ENCODE peak calls at places on chromosome 4, in seven cellular contexts. Q is H9, S is IMR-90, D is neuronal stem cell, Z is mesenchymal stem cell, X is H1, H is trophoblast cell. R is an unnamed sample.
A peak's percentile ranks its signal among the peaks of the same experiment; 100 is the strongest.

GRCh38 chr4:145177906-145178538 is 2.4 kb downstream of the OTUD4 start:
- DNase-seq in Q (no peak), S (peak; percentile 45), D (no peak), Z (peak; percentile 54), X (no peak), H (no peak), R (peak; percentile 41)

GRCh38 chr4:26804451-26804850 is 56.2 kb upstream of the STIM2 start:
- DNase-seq in Q (peak; percentile 27), S (no peak), D (no peak), Z (no peak), X (no peak), H (no peak), R (no peak)

GRCh38 chr4:177047851-177048174 is 255.1 kb upstream of the VEGFC start:
- DNase-seq in Q (no peak), S (peak; percentile 55), D (no peak), Z (no peak), X (no peak), H (no peak), R (no peak)

GRCh38 chr4:7322166-7322991 is 112.4 kb downstream of the PSAPL1 start:
- DNase-seq in Q (peak; percentile 49), S (no peak), D (no peak), Z (no peak), X (no peak), H (no peak), R (peak; percentile 28)

GRCh38 chr4:136637071-136637777 is 895.1 kb downstream of the PCDH18 start:
- DNase-seq in Q (peak; percentile 53), S (peak; percentile 4), D (peak; percentile 37), Z (peak; percentile 12), X (peak; percentile 73), H (no peak), R (peak; percentile 70)

GRCh38 chr4:148443550-148444295 is 1.5 kb upstream of the NR3C2 start:
- DNase-seq in Q (no peak), S (no peak), D (peak; percentile 29), Z (peak; percentile 5), X (peak; percentile 67), H (no peak), R (peak; percentile 6)

GRCh38 chr4:166622425-166622977 is 611.8 kb downstream of the SPOCK3 start:
- DNase-seq in Q (no peak), S (no peak), D (no peak), Z (no peak), X (no peak), H (no peak), R (no peak)

GRCh38 chr4:54091637-54092404 is 8.1 kb upstream of the GSX2 start:
- DNase-seq in Q (peak; percentile 36), S (peak; percentile 70), D (no peak), Z (peak; percentile 85), X (peak; percentile 52), H (peak; percentile 51), R (no peak)

GRCh38 chr4:53676402-53676871 is 85.2 kb upstream of the LNX1 start:
- DNase-seq in Q (no peak), S (peak; percentile 74), D (no peak), Z (peak; percentile 76), X (no peak), H (no peak), R (no peak)

GRCh38 chr4:54658321-54659093 is 750 bp downstream of the KIT start:
- DNase-seq in Q (peak; percentile 54), S (peak; percentile 36), D (peak; percentile 52), Z (peak; percentile 67), X (peak; percentile 78), H (peak; percentile 35), R (peak; percentile 75)

GRCh38 chr4:175784986-175785525 is 27.0 kb downstream of the GPM6A start:
- DNase-seq in Q (no peak), S (no peak), D (no peak), Z (no peak), X (no peak), H (no peak), R (no peak)

GRCh38 chr4:167943872-167944505 is 148.3 kb upstream of the ANXA10 start:
- DNase-seq in Q (no peak), S (no peak), D (no peak), Z (no peak), X (no peak), H (no peak), R (no peak)

GRCh38 chr4:169051936-169052335 is 41.9 kb upstream of the CBR4 start:
- DNase-seq in Q (no peak), S (no peak), D (no peak), Z (no peak), X (no peak), H (no peak), R (no peak)

GRCh38 chr4:169047967-169048366 is 37.9 kb upstream of the CBR4 start:
- DNase-seq in Q (no peak), S (no peak), D (no peak), Z (no peak), X (no peak), H (no peak), R (no peak)

GRCh38 chr4:169048867-169049266 is 38.8 kb upstream of the CBR4 start:
- DNase-seq in Q (no peak), S (no peak), D (no peak), Z (no peak), X (no peak), H (no peak), R (no peak)

GRCh38 chr4:169051331-169051730 is 41.3 kb upstream of the CBR4 start:
- DNase-seq in Q (no peak), S (no peak), D (no peak), Z (no peak), X (no peak), H (no peak), R (no peak)

GRCh38 chr4:169050308-169050707 is 40.3 kb upstream of the CBR4 start:
- DNase-seq in Q (no peak), S (no peak), D (no peak), Z (no peak), X (no peak), H (no peak), R (peak; percentile 34)
- H2BK5ac ChIP-seq in Q (no peak overlapping the region), S (no peak overlapping the region), D (no peak overlapping the region), Z (no peak overlapping the region), X (no peak overlapping the region), H (no peak overlapping the region), R (no peak overlapping the region)

DNA sequence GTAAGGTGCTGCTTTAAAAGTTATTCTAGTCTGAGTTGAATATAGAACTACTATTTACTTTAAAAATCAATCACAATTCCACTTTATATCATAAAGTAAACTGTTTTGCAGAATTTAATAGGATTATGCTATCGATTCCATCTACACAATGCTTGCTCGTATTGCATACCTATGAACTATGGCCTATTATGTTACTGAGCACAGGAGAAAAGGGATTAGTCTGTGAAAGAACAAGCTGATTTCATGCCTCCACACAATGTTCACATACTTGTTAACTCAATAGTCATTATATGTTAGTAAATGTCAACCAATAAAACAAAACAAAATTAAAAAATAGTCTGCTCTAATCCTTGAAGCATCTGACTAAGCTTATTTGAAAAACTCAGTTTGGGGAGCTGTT is 223.6 kb downstream of the PCDH10 start:
- DNase-seq in Q (no peak), S (no peak), D (no peak), Z (no peak), X (no peak), H (no peak), R (no peak)
- H2AK5ac ChIP-seq in Q (no peak overlapping the region), S (no peak overlapping the region), D (no peak overlapping the region), Z (no peak overlapping the region), X (no peak overlapping the region), H (no peak overlapping the region), R (no peak overlapping the region)

DNA sequence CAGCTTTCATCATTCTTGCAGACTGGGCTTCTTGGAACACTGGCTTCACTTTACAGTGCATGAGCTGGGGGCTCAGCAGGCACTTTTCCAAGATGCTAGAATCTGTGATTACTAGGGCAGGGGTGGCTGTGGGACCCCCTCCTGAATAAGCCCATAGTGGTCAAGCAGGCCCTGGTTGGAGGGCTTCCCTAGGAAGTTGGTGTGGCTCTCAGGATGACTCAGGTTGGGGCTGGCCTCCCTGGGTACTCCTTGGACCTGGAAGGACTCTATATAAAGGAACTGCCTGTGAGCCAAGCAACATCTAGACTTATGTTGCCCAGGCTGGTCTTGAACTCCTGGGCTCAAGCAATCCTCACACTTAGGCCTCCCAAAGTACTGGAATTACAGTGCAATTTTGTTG is 88.3 kb upstream of the HELT start:
- DNase-seq in Q (no peak), S (no peak), D (no peak), Z (no peak), X (peak; percentile 8), H (no peak), R (no peak)
- H2BK5ac ChIP-seq in Q (no peak overlapping the region), S (no peak overlapping the region), D (no peak overlapping the region), Z (no peak overlapping the region), X (no peak overlapping the region), H (no peak overlapping the region), R (no peak overlapping the region)

DNA sequence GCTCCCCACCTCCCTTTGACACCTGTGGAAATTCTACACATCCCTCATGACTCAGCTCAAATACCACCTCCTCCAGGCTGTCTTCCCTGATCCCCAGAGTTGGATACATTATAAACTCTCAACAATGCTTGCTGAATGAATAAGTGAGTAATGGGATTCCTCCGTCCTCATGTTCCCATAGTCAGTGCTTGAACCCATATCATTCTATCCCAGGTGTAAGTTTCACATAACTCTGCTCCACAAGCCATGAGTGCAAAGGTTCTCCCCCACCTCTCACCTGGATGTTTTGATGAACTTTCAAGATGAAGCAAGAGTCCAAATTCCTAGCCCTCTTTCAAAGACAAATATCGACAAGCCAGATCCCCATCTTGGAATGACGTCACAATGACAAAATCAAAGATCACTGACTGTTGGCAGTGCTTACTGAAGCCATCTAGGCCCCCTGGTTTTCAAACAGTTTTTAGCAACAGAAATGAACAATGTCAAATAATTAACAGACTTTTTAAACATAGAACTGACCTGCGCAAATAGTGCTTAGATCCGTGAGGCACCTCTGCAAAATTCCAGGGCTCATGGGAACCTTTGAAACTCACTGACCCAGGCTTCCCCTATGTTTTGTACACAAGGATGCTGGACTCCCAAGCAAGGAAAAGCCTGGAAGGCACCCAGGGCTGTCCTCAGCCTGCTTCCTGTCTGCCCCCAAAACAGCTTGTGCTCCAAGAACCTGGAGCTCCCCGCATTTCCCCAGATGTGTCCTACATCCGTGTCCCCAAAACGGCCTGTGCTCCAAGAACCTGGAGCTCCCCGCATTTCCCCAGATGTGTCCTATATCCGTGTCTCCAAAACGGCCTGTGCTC is 4.0 kb downstream of the SLC2A9 start:
- DNase-seq in Q (no peak), S (no peak), D (no peak), Z (no peak), X (no peak), H (peak; percentile 42), R (no peak)
- H2AK5ac ChIP-seq in Q (no peak overlapping the region), S (no peak overlapping the region), D (no peak overlapping the region), Z (peak overlapping the region; percentile 29), X (no peak overlapping the region), H (no peak overlapping the region), R (no peak overlapping the region)

DNA sequence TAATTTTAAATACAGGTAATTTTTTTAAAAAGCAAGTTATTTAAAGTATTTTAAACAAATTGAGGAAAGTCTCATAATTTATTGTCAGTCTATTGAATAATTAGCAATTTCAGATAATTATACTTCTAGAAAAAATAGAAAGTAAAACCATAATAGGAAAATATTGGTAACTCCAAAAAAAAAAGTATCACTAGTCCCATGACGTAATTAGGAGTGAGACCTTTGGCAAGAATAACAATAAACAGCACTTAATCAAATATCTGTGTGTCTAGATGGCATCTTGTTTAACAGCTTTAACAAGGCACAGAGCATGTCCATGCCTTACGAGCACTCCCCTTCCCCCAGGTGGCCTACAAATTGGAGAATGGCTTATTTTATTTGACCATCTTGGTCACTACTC is 1683.6 kb upstream of the AGA start:
- DNase-seq in Q (no peak), S (no peak), D (no peak), Z (no peak), X (no peak), H (no peak), R (no peak)
- H2BK5ac ChIP-seq in Q (no peak overlapping the region), S (no peak overlapping the region), D (no peak overlapping the region), Z (no peak overlapping the region), X (peak overlapping the region; percentile 82), H (no peak overlapping the region), R (no peak overlapping the region)

GRCh38 chr4:18069806-18070205 is 48.3 kb upstream of the LCORL start:
- DNase-seq in Q (no peak), S (no peak), D (no peak), Z (no peak), X (no peak), H (no peak), R (no peak)
- H2AK5ac ChIP-seq in Q (no peak overlapping the region), S (no peak overlapping the region), D (no peak overlapping the region), Z (no peak overlapping the region), X (no peak overlapping the region), H (no peak overlapping the region), R (no peak overlapping the region)